ENCODE peak calls at places on chromosomes 13 and 19, in six cellular contexts. One of them, this sample, is unnamed.

GRCh38 chr19:38719761-38720558 is 24.3 kb downstream of the CAPN12 start:
- DNase-seq in GM12878: no peak
- DNase-seq in K562: no peak
- DNase-seq in stomach: no peak
- DNase-seq in breast epithelium: peak
- DNase-seq in HL-60: no peak
- DNase-seq in this sample: no peak

GRCh38 chr19:55426042-55426441 is 17.1 kb downstream of the SHISA7 start:
- DNase-seq in GM12878: no peak
- DNase-seq in K562: no peak
- DNase-seq in stomach: no peak
- DNase-seq in breast epithelium: no peak
- DNase-seq in HL-60: no peak
- DNase-seq in this sample: no peak

GRCh38 chr13:59488436-59488835 is 675.3 kb downstream of the DIAPH3 start:
- DNase-seq in GM12878: no peak
- DNase-seq in K562: no peak
- DNase-seq in stomach: no peak
- DNase-seq in breast epithelium: no peak
- DNase-seq in HL-60: no peak
- DNase-seq in this sample: no peak

GRCh38 chr13:69948016-69948415 is 159.6 kb upstream of the ATXN8OS start:
- DNase-seq in GM12878: peak
- DNase-seq in K562: no peak
- DNase-seq in stomach: no peak
- DNase-seq in breast epithelium: no peak
- DNase-seq in HL-60: no peak
- DNase-seq in this sample: no peak

GRCh38 chr19:33558846-33559245 is 37.3 kb upstream of the PEPD start:
- DNase-seq in GM12878: no peak
- DNase-seq in K562: no peak
- DNase-seq in stomach: no peak
- DNase-seq in breast epithelium: no peak
- DNase-seq in HL-60: no peak
- DNase-seq in this sample: no peak

GRCh38 chr19:12757544-12758274 is 6.1 kb downstream of the BEST2 start:
- DNase-seq in GM12878: no peak
- DNase-seq in K562: peak
- DNase-seq in stomach: peak
- DNase-seq in breast epithelium: no peak
- DNase-seq in HL-60: no peak
- DNase-seq in this sample: peak

GRCh38 chr19:42465827-42466280 is 23.1 kb upstream of the CXCL17 start:
- DNase-seq in GM12878: peak
- DNase-seq in K562: no peak
- DNase-seq in stomach: no peak
- DNase-seq in breast epithelium: no peak
- DNase-seq in HL-60: no peak
- DNase-seq in this sample: no peak

GRCh38 chr19:33683881-33684549 is 62.3 kb downstream of the CHST8 start:
- DNase-seq in GM12878: no peak
- DNase-seq in K562: peak
- DNase-seq in stomach: no peak
- DNase-seq in breast epithelium: no peak
- DNase-seq in HL-60: no peak
- DNase-seq in this sample: peak

GRCh38 chr19:11020423-11020822 is 59.6 kb downstream of the SMARCA4 start:
- DNase-seq in GM12878: no peak
- DNase-seq in K562: no peak
- DNase-seq in stomach: no peak
- DNase-seq in breast epithelium: no peak
- DNase-seq in HL-60: no peak
- DNase-seq in this sample: no peak

GRCh38 chr13:91135376-91135775 is 212.1 kb upstream of the MIR17HG start:
- DNase-seq in GM12878: no peak
- DNase-seq in K562: no peak
- DNase-seq in stomach: no peak
- DNase-seq in breast epithelium: no peak
- DNase-seq in HL-60: no peak
- DNase-seq in this sample: no peak

GRCh38 chr13:51844862-51845573 is at the start of gene TMEM272:
- DNase-seq in GM12878: no peak
- DNase-seq in K562: peak
- DNase-seq in stomach: peak
- DNase-seq in breast epithelium: no peak
- DNase-seq in HL-60: no peak
- DNase-seq in this sample: peak

GRCh38 chr13:47708386-47708785 is 292.7 kb downstream of the SUCLA2 start:
- DNase-seq in GM12878: no peak
- DNase-seq in K562: no peak
- DNase-seq in stomach: no peak
- DNase-seq in breast epithelium: no peak
- DNase-seq in HL-60: no peak
- DNase-seq in this sample: no peak

GRCh38 chr13:37484056-37484455 is 114.5 kb downstream of the POSTN start:
- DNase-seq in GM12878: no peak
- DNase-seq in K562: no peak
- DNase-seq in stomach: no peak
- DNase-seq in breast epithelium: no peak
- DNase-seq in HL-60: no peak
- DNase-seq in this sample: no peak

GRCh38 chr13:109698779-109699178 is 87.6 kb downstream of the IRS2 start:
- DNase-seq in GM12878: no peak
- DNase-seq in K562: no peak
- DNase-seq in stomach: no peak
- DNase-seq in breast epithelium: no peak
- DNase-seq in HL-60: no peak
- DNase-seq in this sample: no peak
- TF ChIP-seq POLR2AphosphoS5 in GM12878: no peak
- TF ChIP-seq POLR2AphosphoS5 in K562: no peak
- TF ChIP-seq POLR2AphosphoS5 in stomach: no peak
- TF ChIP-seq POLR2AphosphoS5 in breast epithelium: no peak
- TF ChIP-seq POLR2AphosphoS5 in HL-60: no peak
- TF ChIP-seq POLR2AphosphoS5 in this sample: no peak

GRCh38 chr19:41306394-41306793 is 3.6 kb upstream of the CCDC97 start:
- DNase-seq in GM12878: no peak
- DNase-seq in K562: no peak
- DNase-seq in stomach: no peak
- DNase-seq in breast epithelium: no peak
- DNase-seq in HL-60: no peak
- DNase-seq in this sample: no peak
- H3K4me3 ChIP-seq in GM12878: no peak
- H3K4me3 ChIP-seq in K562: no peak
- H3K4me3 ChIP-seq in stomach: no peak
- H3K4me3 ChIP-seq in breast epithelium: no peak
- H3K4me3 ChIP-seq in HL-60: no peak
- H3K4me3 ChIP-seq in this sample: no peak

DNA sequence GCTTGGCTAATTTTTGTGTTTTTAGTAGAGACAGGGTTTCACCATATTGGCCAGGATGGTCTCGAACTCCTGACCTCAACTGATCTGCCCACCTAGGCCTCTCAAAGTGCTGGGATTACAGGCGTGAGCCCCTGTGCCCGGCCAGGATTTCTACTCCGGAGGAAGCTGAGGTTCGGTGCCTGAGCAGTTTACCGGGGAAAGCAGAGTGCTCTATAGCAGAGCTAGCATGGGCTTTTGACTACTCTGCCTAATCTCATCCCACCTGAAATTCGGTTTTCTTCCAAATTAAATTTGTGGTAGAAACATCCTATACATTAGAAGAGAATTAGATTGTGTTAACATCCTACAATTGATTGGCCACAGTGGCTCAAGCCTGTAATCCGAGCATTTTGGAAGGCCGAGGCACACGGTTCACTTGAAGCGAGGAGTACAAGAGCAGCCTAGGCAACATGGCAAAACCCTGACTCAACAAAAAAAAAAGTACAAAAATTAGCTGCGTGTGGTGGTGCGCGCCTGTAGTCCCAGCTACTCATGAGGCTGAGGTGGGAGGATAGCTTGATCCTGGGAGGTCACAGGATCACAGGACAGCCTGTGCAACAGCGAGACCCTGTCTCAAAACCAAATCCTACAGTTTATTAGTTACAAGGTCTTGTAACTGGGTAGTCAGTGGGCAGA is 1.6 kb downstream of the RPL13A start:
- DNase-seq in GM12878: no peak
- DNase-seq in K562: no peak
- DNase-seq in stomach: no peak
- DNase-seq in breast epithelium: no peak
- DNase-seq in HL-60: no peak
- DNase-seq in this sample: no peak
- TF ChIP-seq POLR2AphosphoS5 in GM12878: no peak
- TF ChIP-seq POLR2AphosphoS5 in K562: peak
- TF ChIP-seq POLR2AphosphoS5 in stomach: no peak
- TF ChIP-seq POLR2AphosphoS5 in breast epithelium: no peak
- TF ChIP-seq POLR2AphosphoS5 in HL-60: no peak
- TF ChIP-seq POLR2AphosphoS5 in this sample: peak

DNA sequence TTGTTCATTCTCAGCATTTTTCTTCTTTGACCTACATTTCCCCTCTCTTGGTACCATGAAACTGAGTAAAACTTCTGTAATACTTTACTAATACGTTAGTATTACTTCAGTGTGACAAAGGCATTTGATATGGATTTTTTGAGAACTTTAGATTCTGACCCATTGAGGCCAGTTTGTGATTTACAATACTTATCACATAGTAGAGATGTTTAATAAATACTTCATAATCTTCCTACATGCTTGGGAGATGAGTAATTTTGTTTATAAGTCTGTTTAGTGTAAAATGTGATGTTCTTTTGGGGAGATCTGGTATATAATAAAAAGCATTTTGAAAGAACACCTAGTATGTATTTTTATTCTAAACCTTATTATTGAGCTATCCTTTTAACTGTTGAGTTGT is 29.7 kb downstream of the GTF2F2 start:
- DNase-seq in GM12878: no peak
- DNase-seq in K562: no peak
- DNase-seq in stomach: no peak
- DNase-seq in breast epithelium: no peak
- DNase-seq in HL-60: no peak
- DNase-seq in this sample: no peak
- H3K4me3 ChIP-seq in GM12878: no peak
- H3K4me3 ChIP-seq in K562: no peak
- H3K4me3 ChIP-seq in stomach: no peak
- H3K4me3 ChIP-seq in breast epithelium: no peak
- H3K4me3 ChIP-seq in HL-60: no peak
- H3K4me3 ChIP-seq in this sample: no peak

GRCh38 chr13:49443327-49443688 is 556 bp downstream of the CAB39L start:
- DNase-seq in GM12878: no peak
- DNase-seq in K562: peak
- DNase-seq in stomach: no peak
- DNase-seq in breast epithelium: no peak
- DNase-seq in HL-60: no peak
- DNase-seq in this sample: no peak
- TF ChIP-seq POLR2AphosphoS5 in GM12878: no peak
- TF ChIP-seq POLR2AphosphoS5 in K562: no peak
- TF ChIP-seq POLR2AphosphoS5 in stomach: no peak
- TF ChIP-seq POLR2AphosphoS5 in breast epithelium: no peak
- TF ChIP-seq POLR2AphosphoS5 in HL-60: no peak
- TF ChIP-seq POLR2AphosphoS5 in this sample: no peak

GRCh38 chr19:51511353-51511752 is 9.8 kb upstream of the SIGLEC12 start:
- DNase-seq in GM12878: no peak
- DNase-seq in K562: peak
- DNase-seq in stomach: no peak
- DNase-seq in breast epithelium: no peak
- DNase-seq in HL-60: no peak
- DNase-seq in this sample: peak
- H3K4me3 ChIP-seq in GM12878: no peak
- H3K4me3 ChIP-seq in K562: no peak
- H3K4me3 ChIP-seq in stomach: no peak
- H3K4me3 ChIP-seq in breast epithelium: no peak
- H3K4me3 ChIP-seq in HL-60: no peak
- H3K4me3 ChIP-seq in this sample: no peak